ENCODE peak calls at places on chromosomes 16 and 17, in four cellular contexts. P is H1, A is mesendoderm, N is H9. J is an unnamed sample.
A peak's percentile ranks its signal among the peaks of the same experiment; 100 is the strongest.

GRCh38 chr17:77610980-77611641 is 347.4 kb upstream of the TNRC6C start:
- DNase-seq in P (no peak), A (no peak), N (no peak), J (no peak)

GRCh38 chr17:17351901-17352781 is 49.0 kb downstream of the NT5M start:
- DNase-seq in P (no peak), A (peak; percentile 24), N (peak; percentile 46), J (peak; percentile 48)

GRCh38 chr17:55056530-55056929 is 88.0 kb downstream of the STXBP4 start:
- DNase-seq in P (no peak), A (no peak), N (no peak), J (no peak)

GRCh38 chr17:488993-489757 is 136.6 kb upstream of the RPH3AL start:
- DNase-seq in P (no peak), A (peak; percentile 72), N (peak; percentile 68), J (peak; percentile 20)

GRCh38 chr17:38587956-38588771 is 17.6 kb downstream of the SRCIN1 start:
- DNase-seq in P (no peak), A (no peak), N (no peak), J (no peak)

GRCh38 chr16:85210423-85211169 is 98.3 kb upstream of the CIBAR2 start:
- DNase-seq in P (no peak), A (no peak), N (no peak), J (peak; percentile 92)

GRCh38 chr16:3454631-3455147 is 11.2 kb downstream of the NAA60 start:
- DNase-seq in P (no peak), A (no peak), N (no peak), J (no peak)

GRCh38 chr17:35890774-35891155 is 10.6 kb upstream of the CCL5 start:
- DNase-seq in P (no peak), A (peak; percentile 27), N (peak; percentile 43), J (no peak)

GRCh38 chr17:7767425-7768021 is 50.0 kb downstream of the DNAH2 start:
- DNase-seq in P (no peak), A (peak; percentile 58), N (no peak), J (peak; percentile 47)

GRCh38 chr17:66834426-66834918 is 445 bp upstream of the CACNG5 start:
- DNase-seq in P (no peak), A (no peak), N (no peak), J (no peak)

GRCh38 chr17:2929881-2930533 is 133.4 kb downstream of the OR1D5 start:
- DNase-seq in P (peak; percentile 89), A (peak; percentile 86), N (peak; percentile 92), J (peak; percentile 39)

GRCh38 chr17:59287452-59287851 is 44.0 kb upstream of the YPEL2 start:
- DNase-seq in P (no peak), A (no peak), N (no peak), J (peak; percentile 19)

GRCh38 chr16:23557779-23558330 is 328 bp downstream of the UBFD1 start:
- DNase-seq in P (no peak), A (no peak), N (peak; percentile 42), J (peak; percentile 44)

GRCh38 chr16:11401161-11402050 is 56.1 kb downstream of the RMI2 start:
- DNase-seq in P (no peak), A (no peak), N (no peak), J (no peak)

GRCh38 chr17:37465058-37465616 is 24.6 kb upstream of the DUSP14 start:
- DNase-seq in P (no peak), A (no peak), N (no peak), J (peak; percentile 72)

GRCh38 chr17:3524024-3524423 is 33.6 kb downstream of the TRPV3 start:
- DNase-seq in P (no peak), A (no peak), N (no peak), J (no peak)

GRCh38 chr17:37674511-37674910 is 31.3 kb upstream of the DDX52 start:
- DNase-seq in P (no peak), A (peak; percentile 57), N (no peak), J (no peak)

GRCh38 chr17:32998111-32998892 is 6.7 kb downstream of the SPACA3 start:
- DNase-seq in P (peak; percentile 97), A (peak; percentile 82), N (peak; percentile 90), J (peak; percentile 68)

GRCh38 chr17:43983515-43984411 is 20.7 kb upstream of the NAGS start:
- DNase-seq in P (peak; percentile 82), A (peak; percentile 48), N (peak; percentile 76), J (no peak)

GRCh38 chr16:87044031-87044380 is 273.2 kb downstream of the C16orf95 start:
- DNase-seq in P (no peak), A (no peak), N (no peak), J (peak; percentile 18)

DNA sequence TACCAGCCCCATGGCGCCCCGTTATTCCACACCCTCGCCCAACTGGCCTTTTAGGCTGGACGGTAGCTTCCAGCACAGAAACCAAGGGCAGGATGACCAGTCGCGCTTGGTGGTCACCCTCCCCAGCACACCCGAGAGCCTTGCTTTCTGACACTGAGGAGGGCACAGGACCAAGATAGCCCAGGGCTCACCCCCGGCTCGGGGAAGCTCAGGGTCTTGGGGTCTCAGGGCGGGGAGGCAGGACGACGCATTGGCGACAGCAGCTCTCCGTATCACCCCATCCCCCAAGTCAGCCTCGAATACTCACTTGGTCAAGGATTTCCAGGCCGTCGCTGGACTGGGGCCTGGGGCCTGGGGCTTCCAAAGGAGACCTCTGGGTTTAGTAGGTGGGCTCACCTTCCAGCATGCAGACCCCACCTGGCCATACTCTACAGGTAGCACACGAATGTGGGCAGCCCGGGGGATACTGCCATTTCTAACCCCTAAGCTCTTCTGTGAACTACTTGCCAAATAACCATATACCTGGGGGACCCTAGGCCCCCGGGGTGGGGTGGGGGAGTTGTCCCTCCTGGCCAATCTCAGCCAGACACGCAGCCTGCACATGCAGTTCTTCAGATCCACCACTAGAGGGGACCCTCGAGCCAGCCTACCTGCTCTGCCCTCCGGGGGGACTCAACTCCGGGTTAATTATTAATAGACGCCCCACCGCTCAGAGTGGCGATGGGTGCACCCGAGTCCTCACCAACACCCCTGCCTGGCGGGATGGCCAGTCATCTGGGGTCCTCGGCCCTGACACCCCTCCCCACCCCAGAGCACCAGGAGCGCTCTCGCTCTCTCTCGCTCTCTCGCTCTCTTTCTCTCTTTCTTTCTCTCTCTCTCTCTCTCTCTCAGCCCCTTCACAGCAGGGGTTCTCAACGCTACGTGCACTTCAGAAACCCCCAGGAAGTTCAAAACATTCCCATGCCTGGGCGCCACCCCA is 30.0 kb downstream of the TBC1D16 start:
- DNase-seq in P (peak; percentile 86), A (peak; percentile 65), N (peak; percentile 80), J (peak; percentile 31)
- H3K56ac ChIP-seq in P (no peak overlapping the region), A (peak overlapping the region; percentile 68), N (no peak overlapping the region), J (no peak overlapping the region)

GRCh38 chr17:73029941-73030340 is 62.5 kb downstream of the SLC39A11 start:
- DNase-seq in P (no peak), A (no peak), N (no peak), J (no peak)
- H3K56ac ChIP-seq in P (no peak overlapping the region), A (no peak overlapping the region), N (no peak overlapping the region), J (no peak overlapping the region)

GRCh38 chr17:50155115-50155819 is 4.8 kb upstream of the PPP1R9B start:
- DNase-seq in P (no peak), A (no peak), N (no peak), J (peak; percentile 63)
- H3K56ac ChIP-seq in P (no peak overlapping the region), A (no peak overlapping the region), N (no peak overlapping the region), J (no peak overlapping the region)

DNA sequence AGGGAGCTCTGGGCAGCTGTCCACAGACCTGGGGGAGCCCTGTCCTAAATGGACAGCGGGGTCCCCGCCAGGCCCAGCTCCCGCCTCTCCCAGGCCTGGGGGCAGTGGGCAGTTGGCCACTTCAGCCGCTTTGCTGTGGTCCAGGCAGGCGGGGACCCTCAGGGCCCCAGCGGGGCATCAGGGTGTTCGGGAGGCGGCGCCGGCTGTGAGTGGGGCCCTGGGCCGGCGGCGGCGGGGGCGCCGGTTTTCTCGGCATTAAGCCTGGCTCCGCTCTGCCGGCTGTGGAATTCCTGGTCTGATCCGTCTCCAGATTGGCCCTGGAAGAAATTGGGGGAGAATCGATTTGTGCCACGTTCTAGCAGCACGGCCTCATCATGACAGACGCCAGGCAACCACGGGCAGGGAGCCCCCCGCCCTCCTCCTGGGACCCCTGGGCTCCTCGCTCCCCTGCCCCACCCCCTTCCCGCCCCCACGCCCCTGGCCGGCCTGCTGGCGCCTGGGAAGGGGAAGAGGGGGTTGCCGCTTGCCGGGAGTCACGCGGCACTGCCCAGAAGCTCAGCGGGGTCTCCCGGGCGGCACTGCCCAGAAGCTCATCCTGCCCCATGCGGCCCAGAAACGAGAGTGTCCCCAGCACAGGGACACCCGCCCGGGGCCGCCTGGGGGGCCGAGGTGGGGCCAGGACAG is 28.6 kb upstream of the SSTR5 start:
- DNase-seq in P (no peak), A (no peak), N (no peak), J (no peak)
- H3K56ac ChIP-seq in P (no peak overlapping the region), A (no peak overlapping the region), N (no peak overlapping the region), J (no peak overlapping the region)

GRCh38 chr16:65308506-65308905 is 186.6 kb upstream of the CDH11 start:
- DNase-seq in P (no peak), A (no peak), N (no peak), J (no peak)

GRCh38 chr16:65309294-65309850 is 187.5 kb upstream of the CDH11 start:
- DNase-seq in P (no peak), A (no peak), N (no peak), J (no peak)

GRCh38 chr16:65306722-65307121 is 184.9 kb upstream of the CDH11 start:
- DNase-seq in P (no peak), A (peak; percentile 34), N (no peak), J (no peak)

GRCh38 chr16:65306313-65306712 is 184.4 kb upstream of the CDH11 start:
- DNase-seq in P (no peak), A (no peak), N (no peak), J (no peak)

DNA sequence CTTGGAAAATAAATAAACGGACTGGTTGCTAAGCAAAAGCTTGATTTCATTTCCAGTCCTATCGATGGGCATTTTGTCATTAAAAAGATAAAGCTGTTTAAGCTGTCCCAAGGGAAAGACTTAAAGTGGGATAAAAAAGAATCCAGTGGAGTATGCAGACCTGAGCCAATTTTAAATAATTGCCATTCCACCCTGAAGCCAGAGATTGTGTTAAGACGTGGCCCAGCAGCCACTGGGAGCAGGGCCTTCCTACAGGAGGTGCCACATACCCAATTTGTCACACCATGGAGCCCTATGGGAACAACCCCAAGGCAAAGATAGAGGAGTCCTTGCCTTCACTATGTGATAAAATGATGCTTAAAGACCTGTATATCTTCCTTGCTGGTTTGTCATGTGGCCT is 183.7 kb upstream of the CDH11 start:
- DNase-seq in P (no peak), A (peak; percentile 59), N (no peak), J (no peak)
- H3K56ac ChIP-seq in P (no peak overlapping the region), A (no peak overlapping the region), N (no peak overlapping the region), J (no peak overlapping the region)

GRCh38 chr16:66320774-66321173 is 45.7 kb upstream of the CDH5 start:
- DNase-seq in P (no peak), A (no peak), N (no peak), J (no peak)
- H3K56ac ChIP-seq in P (no peak overlapping the region), A (no peak overlapping the region), N (no peak overlapping the region), J (no peak overlapping the region)

GRCh38 chr17:41659813-41660212 is 28.9 kb upstream of the EIF1 start:
- DNase-seq in P (no peak), A (no peak), N (no peak), J (peak; percentile 22)

GRCh38 chr17:41656249-41657023 is 32.1 kb upstream of the KRT17 start:
- DNase-seq in P (no peak), A (no peak), N (no peak), J (no peak)

GRCh38 chr17:41657164-41657754 is 31.4 kb upstream of the EIF1 start:
- DNase-seq in P (no peak), A (no peak), N (no peak), J (no peak)

GRCh38 chr17:41655611-41656111 is 31.3 kb upstream of the KRT17 start:
- DNase-seq in P (peak; percentile 71), A (peak; percentile 63), N (peak; percentile 85), J (no peak)

DNA sequence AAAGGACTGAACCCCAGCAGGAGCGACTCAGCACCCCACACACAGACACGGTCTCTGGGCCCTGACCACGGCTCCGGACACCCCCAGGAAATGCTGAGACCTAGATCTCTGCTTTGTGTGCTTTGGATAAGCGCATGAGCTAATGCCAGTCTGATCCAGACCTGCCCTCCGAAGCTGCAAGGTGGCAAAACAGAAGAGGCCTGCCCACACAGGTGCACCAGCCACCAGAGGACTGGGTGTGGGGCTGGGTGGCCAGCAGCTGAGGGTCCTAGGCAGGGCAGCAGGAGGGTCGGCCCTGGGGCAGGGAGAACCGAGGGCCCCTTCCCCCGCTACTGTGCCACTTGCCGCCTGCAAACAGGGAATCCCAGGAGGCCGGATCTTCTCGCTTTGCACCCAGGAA is 30.7 kb upstream of the EIF1 start:
- DNase-seq in P (no peak), A (no peak), N (no peak), J (no peak)
- H3K56ac ChIP-seq in P (no peak overlapping the region), A (no peak overlapping the region), N (no peak overlapping the region), J (no peak overlapping the region)